ENCODE peak calls at places on chromosomes 16 and 17, in seven cellular contexts. One of them, this sample, is unnamed.

GRCh38 chr16:62927122-62927521 is 890.9 kb upstream of the CDH8 start:
- DNase-seq in brain microvascular endothelial cell: no peak
- DNase-seq in cardiac muscle cell: no peak
- DNase-seq in PC-9: no peak
- DNase-seq in thoracic aorta: no peak
- DNase-seq in MM.1S: no peak
- DNase-seq in uterus: no peak
- DNase-seq in this sample: no peak

GRCh38 chr17:43517615-43518386 is 28.3 kb downstream of the ETV4 start:
- DNase-seq in uterus: no peak
- DNase-seq in thoracic aorta: no peak
- DNase-seq in MM.1S: no peak
- DNase-seq in PC-9: no peak
- DNase-seq in brain microvascular endothelial cell: peak
- DNase-seq in cardiac muscle cell: no peak
- DNase-seq in this sample: no peak

GRCh38 chr16:64094170-64094960 is 1027.5 kb downstream of the CDH11 start:
- DNase-seq in thoracic aorta: no peak
- DNase-seq in MM.1S: no peak
- DNase-seq in uterus: no peak
- DNase-seq in cardiac muscle cell: no peak
- DNase-seq in PC-9: no peak
- DNase-seq in brain microvascular endothelial cell: peak
- DNase-seq in this sample: no peak

GRCh38 chr17:2123467-2124251 is 68.8 kb downstream of the HIC1 start:
- DNase-seq in thoracic aorta: no peak
- DNase-seq in PC-9: peak
- DNase-seq in brain microvascular endothelial cell: no peak
- DNase-seq in cardiac muscle cell: no peak
- DNase-seq in MM.1S: no peak
- DNase-seq in uterus: no peak
- DNase-seq in this sample: no peak

GRCh38 chr17:5282639-5283217 is 644 bp downstream of the RABEP1 start:
- DNase-seq in uterus: peak
- DNase-seq in PC-9: no peak
- DNase-seq in thoracic aorta: no peak
- DNase-seq in cardiac muscle cell: peak
- DNase-seq in brain microvascular endothelial cell: no peak
- DNase-seq in MM.1S: peak
- DNase-seq in this sample: no peak

GRCh38 chr17:45873728-45874127 is 20.6 kb upstream of the MAPT start:
- DNase-seq in cardiac muscle cell: no peak
- DNase-seq in thoracic aorta: no peak
- DNase-seq in uterus: no peak
- DNase-seq in PC-9: no peak
- DNase-seq in MM.1S: peak
- DNase-seq in brain microvascular endothelial cell: peak
- DNase-seq in this sample: no peak

GRCh38 chr17:49963277-49963625 is 5.7 kb upstream of the DLX4 start:
- DNase-seq in MM.1S: no peak
- DNase-seq in brain microvascular endothelial cell: no peak
- DNase-seq in PC-9: no peak
- DNase-seq in uterus: no peak
- DNase-seq in cardiac muscle cell: no peak
- DNase-seq in thoracic aorta: no peak
- DNase-seq in this sample: no peak

GRCh38 chr17:41500131-41500911 is 5.1 kb downstream of the KRT13 start:
- DNase-seq in PC-9: peak
- DNase-seq in MM.1S: no peak
- DNase-seq in cardiac muscle cell: no peak
- DNase-seq in brain microvascular endothelial cell: peak
- DNase-seq in uterus: no peak
- DNase-seq in thoracic aorta: no peak
- DNase-seq in this sample: no peak

GRCh38 chr16:73254983-73255382 is 207.1 kb upstream of the ZFHX3 start:
- DNase-seq in cardiac muscle cell: no peak
- DNase-seq in PC-9: no peak
- DNase-seq in brain microvascular endothelial cell: no peak
- DNase-seq in thoracic aorta: no peak
- DNase-seq in MM.1S: no peak
- DNase-seq in uterus: no peak
- DNase-seq in this sample: no peak

GRCh38 chr16:86594712-86595111 is 16.4 kb downstream of the FOXL1 start:
- DNase-seq in cardiac muscle cell: no peak
- DNase-seq in uterus: no peak
- DNase-seq in MM.1S: no peak
- DNase-seq in brain microvascular endothelial cell: no peak
- DNase-seq in thoracic aorta: no peak
- DNase-seq in PC-9: no peak
- DNase-seq in this sample: no peak

GRCh38 chr17:57946798-57947358 is 8.3 kb downstream of the CUEDC1 start:
- DNase-seq in brain microvascular endothelial cell: peak
- DNase-seq in uterus: peak
- DNase-seq in thoracic aorta: no peak
- DNase-seq in cardiac muscle cell: no peak
- DNase-seq in PC-9: peak
- DNase-seq in MM.1S: peak
- DNase-seq in this sample: peak

GRCh38 chr16:84741351-84741791 is 41.6 kb downstream of the USP10 start:
- DNase-seq in thoracic aorta: no peak
- DNase-seq in uterus: no peak
- DNase-seq in MM.1S: no peak
- DNase-seq in brain microvascular endothelial cell: no peak
- DNase-seq in PC-9: no peak
- DNase-seq in cardiac muscle cell: no peak
- DNase-seq in this sample: peak
- H3K27ac ChIP-seq in thoracic aorta: peak
- H3K27ac ChIP-seq in uterus: no peak
- H3K27ac ChIP-seq in MM.1S: no peak
- H3K27ac ChIP-seq in brain microvascular endothelial cell: no peak
- H3K27ac ChIP-seq in PC-9: no peak
- H3K27ac ChIP-seq in cardiac muscle cell: no peak
- H3K27ac ChIP-seq in this sample: peak

GRCh38 chr16:280552-280951 is at the start of gene ARHGDIG:
- DNase-seq in uterus: no peak
- DNase-seq in brain microvascular endothelial cell: no peak
- DNase-seq in MM.1S: no peak
- DNase-seq in PC-9: no peak
- DNase-seq in cardiac muscle cell: peak
- DNase-seq in thoracic aorta: no peak
- DNase-seq in this sample: no peak

GRCh38 chr16:282491-282890 is 473 bp upstream of the PDIA2 start:
- DNase-seq in MM.1S: no peak
- DNase-seq in brain microvascular endothelial cell: no peak
- DNase-seq in thoracic aorta: no peak
- DNase-seq in cardiac muscle cell: no peak
- DNase-seq in uterus: no peak
- DNase-seq in PC-9: no peak
- DNase-seq in this sample: no peak

GRCh38 chr16:280005-280421 is 378 bp upstream of the ARHGDIG start:
- DNase-seq in brain microvascular endothelial cell: no peak
- DNase-seq in cardiac muscle cell: peak
- DNase-seq in uterus: no peak
- DNase-seq in MM.1S: no peak
- DNase-seq in thoracic aorta: no peak
- DNase-seq in PC-9: no peak
- DNase-seq in this sample: no peak

GRCh38 chr16:281660-282249 is 1.2 kb upstream of the PDIA2 start:
- DNase-seq in MM.1S: no peak
- DNase-seq in thoracic aorta: no peak
- DNase-seq in cardiac muscle cell: no peak
- DNase-seq in uterus: no peak
- DNase-seq in PC-9: no peak
- DNase-seq in brain microvascular endothelial cell: no peak
- DNase-seq in this sample: no peak

GRCh38 chr16:280991-281659 is 734 bp downstream of the ARHGDIG start:
- DNase-seq in thoracic aorta: no peak
- DNase-seq in cardiac muscle cell: no peak
- DNase-seq in uterus: no peak
- DNase-seq in brain microvascular endothelial cell: no peak
- DNase-seq in MM.1S: no peak
- DNase-seq in PC-9: no peak
- DNase-seq in this sample: no peak
- H3K4me3 ChIP-seq in thoracic aorta: peak
- H3K4me3 ChIP-seq in cardiac muscle cell: peak
- H3K4me3 ChIP-seq in uterus: no peak
- H3K4me3 ChIP-seq in brain microvascular endothelial cell: no peak
- H3K4me3 ChIP-seq in MM.1S: no peak
- H3K4me3 ChIP-seq in PC-9: no peak
- H3K4me3 ChIP-seq in this sample: peak

GRCh38 chr16:80198995-80199299 is 341.8 kb upstream of the DYNLRB2 start:
- DNase-seq in PC-9: no peak
- DNase-seq in cardiac muscle cell: no peak
- DNase-seq in uterus: no peak
- DNase-seq in MM.1S: no peak
- DNase-seq in brain microvascular endothelial cell: no peak
- DNase-seq in thoracic aorta: no peak
- DNase-seq in this sample: no peak

GRCh38 chr16:80199614-80200013 is 341.2 kb upstream of the DYNLRB2 start:
- DNase-seq in cardiac muscle cell: no peak
- DNase-seq in uterus: no peak
- DNase-seq in thoracic aorta: no peak
- DNase-seq in brain microvascular endothelial cell: no peak
- DNase-seq in PC-9: no peak
- DNase-seq in MM.1S: no peak
- DNase-seq in this sample: no peak

GRCh38 chr16:80200079-80200478 is 340.7 kb upstream of the DYNLRB2 start:
- DNase-seq in thoracic aorta: no peak
- DNase-seq in brain microvascular endothelial cell: peak
- DNase-seq in cardiac muscle cell: no peak
- DNase-seq in uterus: no peak
- DNase-seq in PC-9: no peak
- DNase-seq in MM.1S: no peak
- DNase-seq in this sample: no peak

GRCh38 chr16:80197790-80198201 is 343.0 kb upstream of the DYNLRB2 start:
- DNase-seq in PC-9: no peak
- DNase-seq in uterus: no peak
- DNase-seq in brain microvascular endothelial cell: peak
- DNase-seq in thoracic aorta: no peak
- DNase-seq in cardiac muscle cell: no peak
- DNase-seq in MM.1S: no peak
- DNase-seq in this sample: no peak

DNA sequence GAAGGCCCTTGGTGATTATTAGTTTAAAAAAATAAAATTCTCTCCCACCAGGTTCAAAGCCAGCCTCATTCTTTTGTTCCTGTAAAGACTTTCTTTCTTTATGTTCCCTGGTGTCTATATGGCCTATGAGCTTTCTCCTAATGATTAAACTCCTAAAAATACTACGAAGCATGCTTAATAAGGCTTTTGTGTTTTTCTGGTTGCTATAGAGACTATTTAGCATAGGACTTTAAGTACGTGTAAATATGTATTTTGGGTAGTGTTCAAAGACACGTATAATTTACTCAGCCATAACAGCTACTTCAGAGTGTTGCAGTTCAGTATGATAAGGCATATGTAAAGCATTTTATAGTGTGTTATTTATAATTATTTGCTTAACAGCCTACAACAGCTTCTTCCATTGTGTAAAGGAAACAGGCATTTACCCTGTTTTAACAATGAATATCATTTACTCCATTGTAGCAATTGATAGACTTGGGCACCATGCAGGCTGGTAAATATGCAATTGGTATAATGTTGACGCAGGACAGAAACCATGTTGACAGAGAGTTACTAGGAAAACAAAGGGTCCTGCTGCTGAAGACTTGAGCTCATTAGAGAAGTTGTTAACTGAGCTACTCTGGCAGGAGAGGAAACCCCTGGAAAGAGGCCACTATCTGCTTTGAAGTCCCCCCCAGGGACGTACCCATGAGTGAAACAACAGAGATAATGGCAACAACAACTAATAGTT is 342.4 kb upstream of the DYNLRB2 start:
- DNase-seq in MM.1S: no peak
- DNase-seq in thoracic aorta: no peak
- DNase-seq in PC-9: no peak
- DNase-seq in cardiac muscle cell: no peak
- DNase-seq in uterus: no peak
- DNase-seq in brain microvascular endothelial cell: no peak
- DNase-seq in this sample: no peak
- H3K27ac ChIP-seq in MM.1S: no peak
- H3K27ac ChIP-seq in thoracic aorta: no peak
- H3K27ac ChIP-seq in PC-9: no peak
- H3K27ac ChIP-seq in cardiac muscle cell: no peak
- H3K27ac ChIP-seq in uterus: no peak
- H3K27ac ChIP-seq in brain microvascular endothelial cell: peak
- H3K27ac ChIP-seq in this sample: no peak

GRCh38 chr17:77325537-77325825 is 184.7 kb downstream of the SEC14L1 start:
- DNase-seq in thoracic aorta: no peak
- DNase-seq in cardiac muscle cell: no peak
- DNase-seq in uterus: no peak
- DNase-seq in PC-9: no peak
- DNase-seq in brain microvascular endothelial cell: no peak
- DNase-seq in MM.1S: no peak
- DNase-seq in this sample: no peak

GRCh38 chr17:77322534-77323412 is 182.0 kb downstream of the SEC14L1 start:
- DNase-seq in cardiac muscle cell: peak
- DNase-seq in thoracic aorta: peak
- DNase-seq in PC-9: peak
- DNase-seq in brain microvascular endothelial cell: peak
- DNase-seq in MM.1S: no peak
- DNase-seq in uterus: peak
- DNase-seq in this sample: peak

GRCh38 chr17:77322284-77322533 is 181.4 kb downstream of the SEC14L1 start:
- DNase-seq in cardiac muscle cell: no peak
- DNase-seq in brain microvascular endothelial cell: no peak
- DNase-seq in MM.1S: no peak
- DNase-seq in uterus: no peak
- DNase-seq in PC-9: no peak
- DNase-seq in thoracic aorta: no peak
- DNase-seq in this sample: no peak

GRCh38 chr17:77324227-77324626 is 183.5 kb downstream of the SEC14L1 start:
- DNase-seq in PC-9: no peak
- DNase-seq in cardiac muscle cell: no peak
- DNase-seq in MM.1S: no peak
- DNase-seq in brain microvascular endothelial cell: no peak
- DNase-seq in thoracic aorta: no peak
- DNase-seq in uterus: peak
- DNase-seq in this sample: no peak

DNA sequence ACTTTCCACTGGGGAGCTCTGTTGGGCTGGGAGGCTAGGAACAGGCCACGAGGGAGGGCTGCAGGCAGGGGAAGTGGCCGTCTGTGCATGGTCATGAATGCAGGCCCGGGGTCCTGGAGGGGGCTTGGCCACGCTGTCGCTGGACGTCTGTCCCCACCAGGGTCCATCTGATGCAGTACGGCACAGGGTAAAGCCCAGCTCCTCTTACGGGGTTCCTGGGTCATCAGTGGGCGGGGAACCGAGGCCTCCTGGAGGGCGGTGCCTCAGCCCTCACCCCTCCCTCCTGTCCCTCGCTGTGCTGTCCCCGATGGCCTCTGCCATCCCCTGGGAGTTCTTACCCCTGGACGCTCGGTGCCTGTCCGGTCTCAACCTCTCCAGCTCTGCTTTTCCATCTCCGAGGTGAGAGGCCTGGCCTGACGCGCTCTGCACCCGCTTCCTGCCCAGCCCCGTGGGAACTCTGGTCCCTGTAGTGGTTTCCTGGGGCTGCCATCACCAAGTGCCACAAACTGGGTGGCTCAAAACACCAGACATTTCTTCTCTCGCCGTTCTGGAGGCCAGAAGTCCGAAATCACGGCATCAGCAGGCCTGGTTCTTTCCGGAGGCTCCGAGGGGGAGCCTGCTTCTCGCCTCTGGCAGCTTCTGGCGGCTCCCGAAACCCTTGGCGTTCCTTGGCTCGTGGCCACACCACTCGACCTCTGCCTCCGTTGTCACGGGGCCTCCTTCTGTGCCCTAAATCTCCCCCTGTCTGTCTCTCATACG is 182.8 kb downstream of the SEC14L1 start:
- DNase-seq in brain microvascular endothelial cell: no peak
- DNase-seq in cardiac muscle cell: no peak
- DNase-seq in thoracic aorta: no peak
- DNase-seq in uterus: peak
- DNase-seq in PC-9: peak
- DNase-seq in MM.1S: no peak
- DNase-seq in this sample: peak
- H3K4me3 ChIP-seq in brain microvascular endothelial cell: peak
- H3K4me3 ChIP-seq in cardiac muscle cell: no peak
- H3K4me3 ChIP-seq in thoracic aorta: peak
- H3K4me3 ChIP-seq in uterus: peak
- H3K4me3 ChIP-seq in PC-9: peak
- H3K4me3 ChIP-seq in MM.1S: no peak
- H3K4me3 ChIP-seq in this sample: no peak

This sample was measured in dorsolateral prefrontal cortex.